ENCODE peak calls at places on chromosomes 13 and 19, in seven cellular contexts. P is A549, R is cardiac muscle cell, N is left lung, V is mesendoderm, Q is NT2/D1, F is breast epithelium. T is an unnamed sample.
A peak's percentile ranks its signal among the peaks of the same experiment; 100 is the strongest.

GRCh38 chr19:29696045-29696682 is 18.9 kb downstream of the C19orf12 start:
- DNase-seq in P (no peak), R (no peak), N (no peak), V (no peak), Q (no peak), F (no peak), T (no peak)

GRCh38 chr13:31134055-31134711 is 27.5 kb downstream of the HSPH1 start:
- DNase-seq in P (no peak), R (no peak), N (no peak), V (no peak), Q (no peak), F (no peak), T (no peak)

GRCh38 chr19:49400034-49400433 is 12.0 kb downstream of the KASH5 start:
- DNase-seq in P (no peak), R (peak; percentile 36), N (no peak), V (no peak), Q (no peak), F (no peak), T (no peak)

GRCh38 chr19:7877249-7877836 is 3.2 kb upstream of the PRR36 start:
- DNase-seq in P (no peak), R (no peak), N (no peak), V (no peak), Q (no peak), F (no peak), T (no peak)

GRCh38 chr19:38975214-38975860 is at the start of gene FBXO17:
- DNase-seq in P (peak; percentile 84), R (peak; percentile 74), N (peak; percentile 40), V (peak; percentile 72), Q (no peak), F (peak; percentile 55), T (no peak)

GRCh38 chr19:13181747-13182388 is 31.7 kb downstream of the IER2 start:
- DNase-seq in P (no peak), R (peak; percentile 85), N (peak; percentile 58), V (no peak), Q (no peak), F (peak; percentile 67), T (peak; percentile 55)

GRCh38 chr19:3923912-3924311 is 9.0 kb upstream of the NMRK2 start:
- DNase-seq in P (no peak), R (no peak), N (no peak), V (no peak), Q (no peak), F (no peak), T (no peak)

GRCh38 chr13:99442273-99442895 is 58.9 kb upstream of the TM9SF2 start:
- DNase-seq in P (peak; percentile 15), R (peak; percentile 68), N (no peak), V (peak; percentile 46), Q (peak; percentile 43), F (no peak), T (peak; percentile 75)

GRCh38 chr13:20799726-20800416 is 26.1 kb upstream of the EEF1AKMT1 start:
- DNase-seq in P (no peak), R (peak; percentile 62), N (no peak), V (no peak), Q (no peak), F (no peak), T (no peak)

GRCh38 chr19:35744688-35745327 is 410 bp downstream of the U2AF1L4 start:
- DNase-seq in P (peak; percentile 98), R (peak; percentile 97), N (peak; percentile 96), V (peak; percentile 99), Q (peak; percentile 88), F (peak; percentile 95), T (peak; percentile 91)

GRCh38 chr19:996051-996838 is 4.0 kb upstream of the GRIN3B start:
- DNase-seq in P (no peak), R (peak; percentile 61), N (no peak), V (peak; percentile 58), Q (no peak), F (no peak), T (peak; percentile 87)

GRCh38 chr19:54257116-54257480 is at the start of gene LILRB5:
- DNase-seq in P (no peak), R (no peak), N (no peak), V (no peak), Q (no peak), F (no peak), T (no peak)

GRCh38 chr19:11140896-11141295 is 14.7 kb downstream of the SPC24 start:
- DNase-seq in P (no peak), R (no peak), N (no peak), V (no peak), Q (no peak), F (no peak), T (no peak)

DNA sequence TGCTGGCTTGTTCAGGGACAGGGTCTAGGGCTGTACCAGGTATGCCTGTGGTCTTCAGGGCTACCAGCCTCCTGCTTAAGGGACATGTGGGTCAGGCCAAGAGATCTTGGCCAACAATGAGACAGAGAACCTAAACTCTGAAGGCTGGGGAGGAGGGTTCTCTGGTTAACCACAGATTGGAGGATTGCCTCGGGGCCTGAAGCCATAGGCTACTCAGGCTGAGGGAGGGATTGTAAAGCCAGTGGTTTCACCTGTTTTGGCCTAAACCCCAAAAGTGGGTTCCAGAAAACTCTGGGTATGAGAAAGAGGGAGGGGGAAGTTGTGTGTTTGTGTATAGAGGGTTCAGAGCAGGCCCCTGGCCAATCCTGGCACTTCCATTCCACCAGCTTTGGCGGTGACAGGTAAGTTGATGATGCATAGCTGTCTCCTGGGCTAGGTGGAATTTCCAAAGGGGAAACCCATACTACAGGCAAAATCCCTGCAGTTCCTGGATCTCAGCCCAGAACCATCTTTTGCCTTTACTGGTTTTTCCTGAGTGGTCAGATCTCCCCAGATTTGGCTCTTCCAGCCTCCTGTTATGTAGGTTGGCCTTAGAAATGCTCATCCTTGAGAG is 13.5 kb upstream of the CCDC97 start:
- DNase-seq in P (no peak), R (no peak), N (no peak), V (no peak), Q (no peak), F (no peak), T (no peak)
- H3K4me1 ChIP-seq in P (no peaks in the 10 kb centered on the region), R (peaks cover 58% of the 10 kb centered on the region), N (peaks cover 45% of the 10 kb centered on the region), V (no peaks in the 10 kb centered on the region), Q (no peaks in the 10 kb centered on the region), F (peaks cover 43% of the 10 kb centered on the region), T (peaks cover 57% of the 10 kb centered on the region)

DNA sequence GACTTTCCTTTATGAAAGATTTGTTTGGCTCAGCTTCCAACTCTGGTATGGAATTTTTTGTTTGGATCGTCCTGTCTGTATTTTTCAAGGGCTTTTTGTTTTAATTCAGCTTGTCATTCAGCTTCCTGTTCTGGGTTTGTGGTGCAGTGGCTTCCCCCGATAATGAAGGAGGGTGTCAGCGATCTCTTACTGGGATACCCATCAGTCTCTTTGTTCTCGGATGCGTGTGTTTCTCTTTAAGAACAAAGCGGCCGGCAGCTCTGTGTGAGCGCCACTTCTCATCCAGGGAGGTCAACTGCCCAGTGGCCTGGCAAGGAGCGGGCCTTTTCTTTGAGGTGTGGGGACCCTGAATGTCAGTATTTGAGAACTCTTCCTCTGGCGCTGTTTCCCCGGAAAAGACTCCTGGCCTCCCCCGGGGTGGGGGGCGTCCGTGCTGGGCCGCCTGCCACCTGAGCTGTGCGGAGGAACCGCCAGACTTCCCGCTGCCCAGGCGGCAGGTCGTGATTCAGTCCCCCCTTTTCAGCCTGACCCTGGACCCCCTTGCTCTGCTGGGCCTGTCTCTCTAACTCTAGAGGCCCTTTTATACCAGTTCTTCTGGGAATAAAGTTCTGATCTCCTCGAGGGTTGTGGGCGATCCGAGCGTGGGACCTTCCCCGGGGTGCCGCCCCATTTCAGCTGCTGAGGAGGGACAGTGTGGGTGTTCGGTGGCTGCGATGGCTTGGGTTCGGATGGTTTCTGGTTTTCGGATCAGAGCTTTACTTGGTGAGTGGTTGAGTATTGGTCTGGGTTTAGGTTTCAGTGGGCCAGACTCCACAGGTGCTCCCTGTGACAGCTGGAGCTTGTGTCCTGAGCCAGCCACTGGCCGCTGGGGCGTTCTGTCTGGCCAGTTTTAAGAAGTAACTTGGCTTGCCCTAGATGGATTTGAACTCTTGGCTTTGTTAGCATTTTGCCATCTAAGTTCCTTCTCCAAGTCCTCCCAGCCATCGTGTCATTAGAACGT is 3.4 kb downstream of the SF3A2 start:
- DNase-seq in P (no peak), R (peak; percentile 76), N (no peak), V (peak; percentile 44), Q (no peak), F (no peak), T (peak; percentile 34)
- H3K4me1 ChIP-seq in P (peaks cover 53% of the 10 kb centered on the region), R (peaks cover 28% of the 10 kb centered on the region), N (peaks cover 41% of the 10 kb centered on the region), V (peaks cover 5% of the 10 kb centered on the region), Q (peaks cover 34% of the 10 kb centered on the region), F (peaks cover 33% of the 10 kb centered on the region), T (peaks cover 70% of the 10 kb centered on the region)

GRCh38 chr13:37039908-37040307 is 19.6 kb downstream of the SUPT20H start:
- DNase-seq in P (no peak), R (no peak), N (no peak), V (no peak), Q (no peak), F (no peak), T (no peak)

GRCh38 chr13:37037231-37037630 is 22.3 kb downstream of the SUPT20H start:
- DNase-seq in P (no peak), R (no peak), N (no peak), V (no peak), Q (no peak), F (no peak), T (no peak)

GRCh38 chr13:37046062-37046461 is 13.4 kb downstream of the SUPT20H start:
- DNase-seq in P (no peak), R (no peak), N (no peak), V (no peak), Q (no peak), F (no peak), T (no peak)

GRCh38 chr13:37040789-37041188 is 18.7 kb downstream of the SUPT20H start:
- DNase-seq in P (no peak), R (no peak), N (no peak), V (no peak), Q (no peak), F (no peak), T (no peak)
- H3K4me1 ChIP-seq in P (no peaks in the 10 kb centered on the region), R (no peaks in the 10 kb centered on the region), N (no peaks in the 10 kb centered on the region), V (no peaks in the 10 kb centered on the region), Q (no peaks in the 10 kb centered on the region), F (no peaks in the 10 kb centered on the region), T (no peaks in the 10 kb centered on the region)

GRCh38 chr13:75508002-75508548 is 26.1 kb upstream of the TBC1D4 start:
- DNase-seq in P (no peak), R (no peak), N (no peak), V (no peak), Q (no peak), F (no peak), T (no peak)

GRCh38 chr13:75505327-75505726 is 23.4 kb upstream of the TBC1D4 start:
- DNase-seq in P (no peak), R (no peak), N (no peak), V (no peak), Q (no peak), F (no peak), T (no peak)

GRCh38 chr13:75511226-75511625 is 26.4 kb downstream of the COMMD6 start:
- DNase-seq in P (no peak), R (no peak), N (no peak), V (no peak), Q (no peak), F (no peak), T (no peak)

GRCh38 chr13:75507027-75508001 is 25.3 kb upstream of the TBC1D4 start:
- DNase-seq in P (no peak), R (no peak), N (no peak), V (no peak), Q (no peak), F (no peak), T (no peak)

DNA sequence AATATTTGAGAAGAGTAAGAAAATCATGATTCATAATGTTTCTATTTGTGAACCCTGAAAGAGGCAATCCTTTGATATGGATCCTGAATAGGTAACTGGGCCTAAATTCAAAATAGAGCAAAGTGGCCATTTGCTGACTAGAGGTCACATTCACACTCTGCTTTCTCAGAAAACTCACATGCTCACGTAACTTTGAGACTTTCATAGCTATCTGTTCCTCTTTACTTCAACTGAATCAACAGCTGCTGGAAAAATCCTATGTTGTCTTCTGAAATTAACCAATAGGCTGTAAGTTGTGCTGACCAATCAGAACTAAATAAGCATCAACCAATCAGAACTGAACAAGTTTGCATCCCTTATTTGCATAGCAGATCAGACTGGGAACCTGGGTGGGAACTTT is 24.0 kb upstream of the TBC1D4 start:
- DNase-seq in P (no peak), R (no peak), N (no peak), V (no peak), Q (no peak), F (no peak), T (no peak)
- H3K4me1 ChIP-seq in P (no peaks in the 10 kb centered on the region), R (no peaks in the 10 kb centered on the region), N (no peaks in the 10 kb centered on the region), V (no peaks in the 10 kb centered on the region), Q (no peaks in the 10 kb centered on the region), F (no peaks in the 10 kb centered on the region), T (no peaks in the 10 kb centered on the region)